ENCODE peak calls at places on chromosomes 2 and 18, in four cellular contexts. X is A549, B is HepG2, H is WTC11. M is an unnamed sample.

GRCh38 chr2:22807876-22808275 is 577.1 kb upstream of the KLHL29 start:
- DNase-seq in H (no peak), B (no peak), X (no peak), M (no peak)

GRCh38 chr2:101179982-101180381 is 28.8 kb upstream of the TBC1D8 start:
- DNase-seq in X (no peak), H (no peak), B (no peak), M (no peak)

GRCh38 chr2:217933326-217933993 is 69.3 kb downstream of the TNS1 start:
- DNase-seq in B (no peak), H (no peak), X (no peak), M (no peak)

GRCh38 chr18:57998461-57998860 is 45.6 kb upstream of the NEDD4L start:
- DNase-seq in X (no peak), B (peak), H (no peak), M (no peak)

GRCh38 chr2:75276093-75277055 is 77.1 kb upstream of the TACR1 start:
- DNase-seq in H (no peak), B (peak), X (peak), M (no peak)

GRCh38 chr2:12733846-12734245 is 17.1 kb downstream of the TRIB2 start:
- DNase-seq in H (no peak), B (no peak), X (no peak), M (no peak)

GRCh38 chr18:765764-766549 is 46.1 kb downstream of the YES1 start:
- DNase-seq in X (no peak), B (no peak), H (no peak), M (peak)

GRCh38 chr2:27958711-27959378 is 68.3 kb downstream of the BABAM2 start:
- DNase-seq in B (no peak), X (no peak), H (no peak), M (no peak)

GRCh38 chr18:74526478-74526877 is 7.8 kb upstream of the CNDP1 start:
- DNase-seq in H (no peak), B (no peak), X (no peak), M (no peak)

GRCh38 chr2:230690439-230690838 is 22.2 kb upstream of the CAB39 start:
- DNase-seq in X (no peak), H (no peak), B (no peak), M (no peak)

GRCh38 chr2:55887906-55888625 is 35.5 kb downstream of the EFEMP1 start:
- DNase-seq in B (no peak), H (no peak), X (peak), M (no peak)

GRCh38 chr2:191302459-191303155 is 57.4 kb downstream of the MYO1B start:
- DNase-seq in B (peak), X (peak), H (no peak), M (peak)
- TF ChIP-seq HMGXB4 in B (no peak), X (no peak), H (no peak), M (no peak)

GRCh38 chr2:15820927-15821326 is 119.4 kb upstream of the MYCN start:
- DNase-seq in B (no peak), X (no peak), H (no peak), M (no peak)
- TF ChIP-seq HMGXB4 in B (no peak), X (no peak), H (no peak), M (no peak)

DNA sequence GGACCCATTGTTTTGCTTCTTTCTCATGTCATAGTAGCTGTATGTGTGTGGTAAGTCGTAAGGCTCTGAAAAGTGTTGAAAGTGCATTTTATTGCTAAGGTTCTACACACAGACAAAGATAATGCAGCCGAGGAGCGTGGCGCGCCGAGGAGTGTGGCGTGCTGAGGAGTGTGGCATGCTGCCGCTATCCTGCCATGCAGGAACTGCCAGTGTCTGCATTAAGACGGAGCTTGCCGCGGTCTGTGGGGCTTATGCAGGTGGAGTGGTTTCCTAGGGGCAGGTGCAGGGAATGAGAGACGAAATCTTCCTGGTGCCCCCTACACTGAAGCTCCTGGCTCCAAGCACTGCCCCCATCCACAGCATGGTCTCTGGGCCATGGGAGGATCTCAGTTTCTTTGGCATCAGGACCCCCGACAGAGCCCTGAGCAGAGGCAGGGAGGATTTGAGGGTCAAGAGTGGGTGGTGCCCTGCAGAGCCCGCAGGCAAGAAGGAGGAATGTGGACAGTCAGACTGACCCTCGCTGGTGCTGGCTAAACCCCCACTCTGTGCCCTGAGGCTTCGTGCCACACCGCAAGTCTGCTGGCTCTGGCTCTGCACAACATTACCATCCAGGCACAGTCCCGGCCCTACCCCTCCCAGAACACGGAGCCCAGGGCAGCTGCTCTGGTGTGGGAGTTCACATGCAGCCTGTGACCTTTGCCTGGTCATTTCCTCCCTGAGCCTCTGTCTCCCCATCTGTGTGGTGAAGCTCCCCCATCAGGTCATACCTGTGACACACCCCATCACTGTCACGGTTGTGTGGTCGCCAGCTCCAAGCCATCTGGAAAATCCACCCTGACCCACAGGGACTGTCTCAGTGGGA is 3.2 kb downstream of the SNED1 start:
- DNase-seq in X (no peak), B (no peak), H (no peak), M (no peak)
- TF ChIP-seq HMGXB4 in X (no peak), B (no peak), H (no peak), M (no peak)

GRCh38 chr18:9790261-9790660 is 82.2 kb downstream of the RAB31 start:
- DNase-seq in B (no peak), H (no peak), X (no peak), M (no peak)
- TF ChIP-seq HMGXB4 in B (no peak), H (no peak), X (no peak), M (no peak)

DNA sequence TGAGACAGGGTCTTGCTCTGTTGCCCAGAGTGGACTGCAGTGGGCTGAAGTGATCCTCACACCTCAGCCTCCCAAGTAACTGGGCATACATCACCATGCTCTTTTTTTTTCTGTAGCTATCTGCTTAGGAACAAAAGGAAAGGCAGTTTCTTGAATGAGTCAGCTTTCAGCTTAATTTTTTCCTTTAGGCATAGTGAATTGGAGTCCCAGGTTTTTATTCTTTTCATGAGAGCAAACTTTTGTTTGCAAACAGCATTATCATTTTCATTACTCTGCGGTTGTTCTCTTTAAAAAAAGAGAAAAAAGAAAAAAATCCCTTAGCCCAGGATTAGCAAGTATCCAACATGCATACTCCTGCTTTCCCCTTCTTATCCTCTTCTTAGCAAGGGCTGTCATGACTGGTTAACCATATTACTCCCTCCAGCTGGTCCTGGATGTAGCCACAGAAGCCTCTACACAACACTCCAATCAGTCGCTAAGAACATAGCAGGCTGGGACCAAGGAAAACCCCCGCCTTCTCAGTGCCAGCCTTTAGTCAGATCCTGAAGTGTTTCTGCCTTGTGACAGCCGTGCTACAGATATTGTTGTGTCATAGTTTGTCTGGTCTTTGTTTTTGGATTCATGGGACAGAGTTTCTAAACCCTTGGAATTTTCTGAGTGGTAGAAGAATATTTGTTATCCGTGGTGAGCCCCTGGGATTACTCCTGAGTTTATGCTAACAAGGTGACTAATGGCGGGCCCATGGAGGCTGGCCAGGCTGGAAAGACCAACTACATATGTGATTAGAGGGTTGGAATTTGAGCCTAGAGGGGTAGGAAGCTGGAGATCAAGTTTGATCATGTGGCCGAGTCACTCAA is 23.3 kb upstream of the ST3GAL5 start:
- DNase-seq in H (no peak), B (no peak), X (no peak), M (no peak)
- TF ChIP-seq HMGXB4 in H (no peak), B (no peak), X (no peak), M (no peak)

DNA sequence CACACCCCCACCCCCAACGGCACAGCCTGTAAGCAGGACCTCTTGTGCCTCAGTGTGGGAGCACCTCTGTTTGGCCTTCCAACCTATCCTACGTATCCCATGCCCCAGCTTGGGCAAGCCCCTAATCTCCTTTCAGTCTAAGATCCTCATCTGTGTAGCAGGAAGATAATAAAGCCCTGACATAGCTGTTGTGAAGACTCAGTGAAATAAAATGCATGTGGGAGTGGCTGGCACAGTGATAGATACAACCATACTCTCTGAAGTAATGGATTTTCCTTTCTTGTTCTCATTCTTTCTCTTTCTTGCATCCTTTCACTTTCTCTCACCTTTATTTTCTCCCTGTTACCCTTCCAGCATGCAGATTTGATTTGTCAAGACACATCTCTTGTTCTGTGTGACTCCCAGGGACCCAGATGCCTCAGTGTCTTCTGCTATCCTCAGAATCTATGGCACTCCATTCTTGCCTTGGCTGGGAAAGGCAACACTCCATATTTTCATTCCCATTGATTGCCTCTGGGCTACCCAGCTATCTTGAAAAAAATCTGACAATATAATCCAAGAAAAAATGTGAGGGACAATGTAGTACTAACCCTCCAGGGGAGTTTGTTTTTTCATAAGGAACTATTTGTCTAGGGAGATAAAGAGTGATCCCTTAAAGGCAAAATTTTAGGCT is 207.2 kb upstream of the SETBP1 start:
- DNase-seq in X (no peak), B (no peak), H (no peak), M (no peak)
- TF ChIP-seq HMGXB4 in X (no peak), B (no peak), H (no peak), M (no peak)

GRCh38 chr2:235492850-235493344 is 946 bp upstream of the AGAP1 start:
- DNase-seq in H (peak), B (no peak), X (no peak), M (no peak)
- TF ChIP-seq HMGXB4 in H (no peak), B (no peak), X (no peak), M (no peak)

DNA sequence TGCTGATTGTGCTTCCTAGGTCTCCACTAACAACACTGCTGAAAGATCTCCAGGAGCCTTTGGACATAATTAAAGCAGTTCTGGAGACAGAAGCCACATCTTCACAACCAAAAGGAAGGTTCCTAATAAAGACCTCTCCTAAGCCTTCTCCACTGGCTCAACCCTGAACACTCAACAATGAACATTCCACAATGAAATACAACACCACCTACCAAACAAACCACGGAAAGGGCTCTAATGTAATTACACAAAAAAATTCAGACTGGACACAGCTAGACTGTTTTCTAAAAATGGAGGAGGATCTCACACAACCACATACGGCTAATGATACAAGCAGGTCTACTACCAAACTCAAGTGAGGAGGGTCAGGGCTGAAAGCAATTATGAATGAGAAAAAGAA is 43.6 kb downstream of the NOL10 start:
- DNase-seq in B (peak), X (no peak), H (no peak), M (no peak)
- TF ChIP-seq HMGXB4 in B (no peak), X (no peak), H (no peak), M (no peak)